ENCODE peak calls at places on chromosomes 11 and 22, in ten cellular contexts. O is stimulated activated naive B cell treated with anti-CD40 and anti-IgM and Interleukin-4, amounts not matched to agents 10 μg/mL and 1 μg/mL and 100 μg/mL, for 72 hours; Y is retina; V is naive thymus-derived CD4-positive, alpha-beta T cell; N is GM04503; B is neural crest cell; G is HuH-7.5; C is activated T-helper 1 cell treated with Interleukin-2 at 50 U/mL for 16 hours; L is caudate nucleus; F is hippocampal formation. R is an unnamed sample.

GRCh38 chr11:65035579-65035978 is 5.4 kb upstream of the SAC3D1 start:
- DNase-seq in O (no peak), Y (no peak), V (no peak), N (no peak), B (no peak), G (no peak), C (no peak), L (no peak), F (no peak), R (no peak)

GRCh38 chr11:126348806-126349582 is 6.5 kb upstream of the ST3GAL4 start:
- DNase-seq in O (no peak), Y (no peak), V (no peak), N (no peak), B (no peak), G (no peak), C (no peak), L (no peak), F (no peak), R (peak)

GRCh38 chr11:72244317-72245231 is 598 bp upstream of the PHOX2A start:
- DNase-seq in O (no peak), Y (peak), V (no peak), N (no peak), B (no peak), G (no peak), C (no peak), L (no peak), F (no peak), R (no peak)

GRCh38 chr11:13465909-13466371 is 2.9 kb upstream of the BTBD10 start:
- DNase-seq in O (no peak), Y (peak), V (peak), N (no peak), B (no peak), G (no peak), C (no peak), L (no peak), F (peak), R (peak)

GRCh38 chr22:19666663-19667593 is 47.4 kb upstream of the SEPTIN5 start:
- DNase-seq in O (no peak), Y (no peak), V (no peak), N (no peak), B (no peak), G (no peak), C (no peak), L (no peak), F (no peak), R (peak)

GRCh38 chr11:21511835-21512440 is 680.9 kb upstream of the ANO5 start:
- DNase-seq in O (peak), Y (peak), V (no peak), N (no peak), B (peak), G (peak), C (no peak), L (peak), F (peak), R (peak)

GRCh38 chr11:83249972-83250593 is 36.1 kb downstream of the CCDC90B start:
- DNase-seq in O (no peak), Y (no peak), V (peak), N (no peak), B (no peak), G (no peak), C (no peak), L (no peak), F (peak), R (peak)

GRCh38 chr11:80034801-80035200 is 594.0 kb upstream of the TENM4 start:
- DNase-seq in O (no peak), Y (no peak), V (no peak), N (no peak), B (no peak), G (no peak), C (no peak), L (no peak), F (no peak), R (no peak)